ENCODE peak calls at places on chromosomes 5 and 9, in four cellular contexts. N is EL, S is HuH-7, I is left ventricle myocardium superior. Z is an unnamed sample.

GRCh38 chr9:102354041-102354440 is 615.6 kb upstream of the GRIN3A start:
- DNase-seq in I (no peak), N (no peak), S (no peak), Z (no peak)

GRCh38 chr5:80763211-80763610 is 108.4 kb upstream of the DHFR start:
- DNase-seq in S (no peak), I (no peak), N (no peak), Z (no peak)

GRCh38 chr5:133637206-133637605 is 24.9 kb upstream of the FSTL4 start:
- DNase-seq in I (no peak), S (no peak), N (no peak), Z (no peak)

GRCh38 chr5:73282383-73282782 is 109.4 kb downstream of the TMEM174 start:
- DNase-seq in I (no peak), N (no peak), S (no peak), Z (no peak)

GRCh38 chr5:112738180-112738560 is 485 bp downstream of the APC start:
- DNase-seq in N (peak), I (no peak), S (no peak), Z (no peak)

GRCh38 chr9:698276-698675 is 143.2 kb upstream of the DMRT1 start:
- DNase-seq in I (no peak), N (peak), S (no peak), Z (peak)

GRCh38 chr9:123401879-123402513 is 46.0 kb downstream of the CRB2 start:
- DNase-seq in S (peak), I (peak), N (peak), Z (peak)

GRCh38 chr5:96476654-96477053 is 43.6 kb upstream of the PCSK1 start:
- DNase-seq in N (peak), I (no peak), S (no peak), Z (peak)

GRCh38 chr9:33408087-33408486 is 5.7 kb upstream of the AQP7 start:
- DNase-seq in N (no peak), I (no peak), S (no peak), Z (no peak)

GRCh38 chr9:37564114-37564513 is 12.1 kb downstream of the FBXO10 start:
- DNase-seq in N (no peak), I (no peak), S (no peak), Z (no peak)

GRCh38 chr5:132498686-132499271 is 8.2 kb upstream of the IRF1 start:
- DNase-seq in S (no peak), N (peak), I (no peak), Z (peak)

GRCh38 chr9:124960409-124960752 is 19.5 kb upstream of the GOLGA1 start:
- DNase-seq in S (no peak), I (no peak), N (no peak), Z (no peak)

GRCh38 chr5:153965102-153965645 is 73.5 kb downstream of the FAM114A2 start:
- DNase-seq in N (peak), S (peak), I (no peak), Z (no peak)

GRCh38 chr9:124347206-124347967 is 67.9 kb downstream of the PSMB7 start:
- DNase-seq in N (no peak), S (no peak), I (peak), Z (no peak)

GRCh38 chr9:19828586-19828985 is 39.7 kb upstream of the SLC24A2 start:
- DNase-seq in S (no peak), I (no peak), N (no peak), Z (no peak)

GRCh38 chr5:146890733-146891440 is 12.3 kb upstream of the PPP2R2B start:
- DNase-seq in S (no peak), N (no peak), I (no peak), Z (no peak)

GRCh38 chr9:27888661-27889295 is 315.5 kb upstream of the C9orf72 start:
- DNase-seq in N (no peak), S (peak), I (no peak), Z (no peak)

GRCh38 chr9:131012396-131012917 is 3.5 kb downstream of the LAMC3 start:
- DNase-seq in I (no peak), N (no peak), S (no peak), Z (no peak)

GRCh38 chr5:167953151-167953788 is 338.2 kb upstream of the WWC1 start:
- DNase-seq in I (no peak), S (no peak), N (no peak), Z (no peak)

GRCh38 chr5:91072891-91073290 is 310.2 kb downstream of the ARRDC3 start:
- DNase-seq in I (no peak), S (no peak), N (peak), Z (peak)

GRCh38 chr9:136837146-136837855 is 5.0 kb upstream of the AJM1 start:
- DNase-seq in N (no peak), I (no peak), S (no peak), Z (no peak)

GRCh38 chr5:175378444-175379028 is 65.4 kb downstream of the DRD1 start:
- DNase-seq in S (no peak), N (peak), I (no peak), Z (peak)

GRCh38 chr5:94159144-94159543 is 417.7 kb upstream of the POU5F2 start:
- DNase-seq in N (no peak), I (no peak), S (no peak), Z (no peak)

GRCh38 chr5:55570026-55570425 is 35.3 kb upstream of the PLPP1 start:
- DNase-seq in S (no peak), I (no peak), N (peak), Z (peak)

GRCh38 chr5:37166197-37166596 is 83.0 kb downstream of the CPLANE1 start:
- DNase-seq in I (no peak), N (no peak), S (no peak), Z (no peak)

GRCh38 chr9:118734696-118735095 is 634.5 kb downstream of the BRINP1 start:
- DNase-seq in I (no peak), N (no peak), S (no peak), Z (no peak)

GRCh38 chr5:54296386-54296785 is 14.0 kb downstream of the ARL15 start:
- DNase-seq in N (no peak), S (no peak), I (peak), Z (no peak)

GRCh38 chr9:134166374-134166773 is 2.0 kb upstream of the RNU6ATAC start:
- DNase-seq in I (no peak), N (no peak), S (no peak), Z (no peak)

GRCh38 chr5:59569158-59569557 is 324.4 kb downstream of the PDE4D start:
- DNase-seq in S (no peak), N (no peak), I (no peak), Z (peak)

GRCh38 chr9:77802512-77803293 is 154.6 kb upstream of the GNA14 start:
- DNase-seq in I (no peak), S (no peak), N (no peak), Z (no peak)

GRCh38 chr9:91572044-91572443 is 148.4 kb upstream of the NFIL3 start:
- DNase-seq in S (no peak), I (no peak), N (no peak), Z (peak)

GRCh38 chr5:56078675-56079500 is 84.1 kb upstream of the IL6ST start:
- DNase-seq in S (no peak), N (peak), I (peak), Z (no peak)

GRCh38 chr9:130215341-130216119 is 43.3 kb downstream of the NCS1 start:
- DNase-seq in N (no peak), I (no peak), S (no peak), Z (peak)

Z was measured in astrocyte.